ENCODE peak calls at places on chromosomes 11 and 22, in seven cellular contexts. K is fibroblast of lung, V is IMR-90, Y is neuronal stem cell, Q is HepG2, F is PC-3, B is H1. E is an unnamed sample.

GRCh38 chr22:38213319-38214247 is 11.8 kb downstream of the MAFF start:
- DNase-seq in K (no peak), B (no peak), Q (no peak), V (no peak), F (no peak), Y (no peak), E (no peak)

GRCh38 chr11:75330279-75330678 is 21.2 kb downstream of the ARRB1 start:
- DNase-seq in B (no peak), K (no peak), V (peak; percentile 65), F (no peak), Q (no peak), Y (no peak), E (no peak)

GRCh38 chr11:279966-280761 is 2.0 kb downstream of the NLRP6 start:
- DNase-seq in K (peak; percentile 36), V (peak; percentile 30), F (no peak), Q (no peak), Y (no peak), B (no peak), E (peak; percentile 64)

GRCh38 chr22:39873963-39874362 is 19.6 kb downstream of the ENTHD1 start:
- DNase-seq in B (no peak), Q (no peak), Y (no peak), K (peak; percentile 0), V (no peak), F (no peak), E (no peak)

GRCh38 chr11:57015679-57016078 is 27.0 kb downstream of the OR5AK2 start:
- DNase-seq in Y (no peak), Q (no peak), V (no peak), F (no peak), K (no peak), B (no peak), E (no peak)

GRCh38 chr11:45665933-45666647 is 668 bp upstream of the CHST1 start:
- DNase-seq in K (no peak), V (no peak), Y (no peak), B (no peak), Q (no peak), F (no peak), E (peak; percentile 34)

GRCh38 chr11:19460718-19461405 is 220.1 kb upstream of the E2F8 start:
- DNase-seq in V (peak; percentile 15), Y (no peak), K (no peak), B (no peak), F (no peak), Q (no peak), E (peak; percentile 62)

GRCh38 chr11:86582898-86583297 is 89.5 kb downstream of the ME3 start:
- DNase-seq in F (no peak), Y (no peak), B (no peak), Q (no peak), V (no peak), K (no peak), E (no peak)

GRCh38 chr11:61004037-61004641 is 32.7 kb downstream of the CD6 start:
- DNase-seq in V (peak; percentile 13), Y (no peak), K (peak; percentile 76), Q (no peak), B (no peak), F (no peak), E (no peak)

GRCh38 chr22:23197836-23198235 is 17.5 kb downstream of the BCR start:
- DNase-seq in Y (no peak), K (no peak), Q (no peak), V (no peak), F (no peak), B (no peak), E (no peak)

GRCh38 chr11:112374486-112375140 is 114.0 kb upstream of the PLET1 start:
- DNase-seq in B (no peak), V (no peak), Y (no peak), F (no peak), Q (no peak), K (no peak), E (no peak)

GRCh38 chr11:11171285-11171684 is 181.8 kb downstream of the CSNK2A3 start:
- DNase-seq in Q (no peak), B (no peak), V (peak; percentile 4), F (no peak), K (peak; percentile 43), Y (no peak), E (peak; percentile 16)

GRCh38 chr11:28596816-28597215 is 488.6 kb downstream of the METTL15 start:
- DNase-seq in K (no peak), F (no peak), B (no peak), Y (no peak), V (no peak), Q (no peak), E (no peak)

GRCh38 chr22:36701166-36701713 is 2.3 kb downstream of the CACNG2 start:
- DNase-seq in F (no peak), B (no peak), K (no peak), Q (no peak), Y (no peak), V (no peak), E (no peak)

GRCh38 chr22:30891781-30892180 is 76.8 kb downstream of the MORC2 start:
- DNase-seq in K (no peak), B (no peak), V (no peak), Q (no peak), Y (no peak), F (no peak), E (no peak)

GRCh38 chr22:45006101-45006872 is 3.5 kb downstream of the PHF21B start:
- DNase-seq in K (no peak), B (no peak), Q (no peak), V (no peak), F (no peak), Y (peak; percentile 26), E (peak; percentile 6)

GRCh38 chr11:999009-999408 is 37.5 kb downstream of the MUC6 start:
- DNase-seq in Y (no peak), V (no peak), Q (no peak), B (no peak), K (no peak), F (no peak), E (no peak)

GRCh38 chr11:110000045-110000502 is 93.1 kb upstream of the ZC3H12C start:
- DNase-seq in F (peak; percentile 93), V (peak; percentile 99), Q (no peak), Y (no peak), K (peak; percentile 98), B (no peak), E (peak; percentile 96)

GRCh38 chr11:75743711-75744563 is 24.6 kb upstream of the DGAT2 start:
- DNase-seq in Y (no peak), K (no peak), B (no peak), V (no peak), F (no peak), Q (no peak), E (no peak)

GRCh38 chr11:111851636-111852035 is 19.7 kb downstream of the ALG9 start:
- DNase-seq in F (peak; percentile 48), V (peak; percentile 35), K (no peak), Y (no peak), B (no peak), Q (peak; percentile 14), E (peak; percentile 54)

GRCh38 chr22:31345331-31346254 is 553 bp downstream of the PATZ1 start:
- DNase-seq in B (peak; percentile 53), F (peak; percentile 82), Q (peak; percentile 70), Y (peak; percentile 96), V (peak; percentile 83), K (peak; percentile 84), E (peak; percentile 93)

GRCh38 chr11:48307760-48308386 is 1.9 kb downstream of the OR4S1 start:
- DNase-seq in V (peak; percentile 48), Q (peak; percentile 53), F (peak; percentile 75), K (peak; percentile 9), Y (peak; percentile 1), B (no peak), E (peak; percentile 69)

GRCh38 chr22:37768273-37768672 is 39.5 kb upstream of the GCAT start:
- DNase-seq in K (no peak), F (no peak), Y (no peak), Q (no peak), V (no peak), B (no peak), E (no peak)

GRCh38 chr11:7968686-7969085 is 3.4 kb upstream of the NLRP10 start:
- DNase-seq in K (peak; percentile 66), F (no peak), V (peak; percentile 58), Y (no peak), B (no peak), Q (no peak), E (peak; percentile 48)

DNA sequence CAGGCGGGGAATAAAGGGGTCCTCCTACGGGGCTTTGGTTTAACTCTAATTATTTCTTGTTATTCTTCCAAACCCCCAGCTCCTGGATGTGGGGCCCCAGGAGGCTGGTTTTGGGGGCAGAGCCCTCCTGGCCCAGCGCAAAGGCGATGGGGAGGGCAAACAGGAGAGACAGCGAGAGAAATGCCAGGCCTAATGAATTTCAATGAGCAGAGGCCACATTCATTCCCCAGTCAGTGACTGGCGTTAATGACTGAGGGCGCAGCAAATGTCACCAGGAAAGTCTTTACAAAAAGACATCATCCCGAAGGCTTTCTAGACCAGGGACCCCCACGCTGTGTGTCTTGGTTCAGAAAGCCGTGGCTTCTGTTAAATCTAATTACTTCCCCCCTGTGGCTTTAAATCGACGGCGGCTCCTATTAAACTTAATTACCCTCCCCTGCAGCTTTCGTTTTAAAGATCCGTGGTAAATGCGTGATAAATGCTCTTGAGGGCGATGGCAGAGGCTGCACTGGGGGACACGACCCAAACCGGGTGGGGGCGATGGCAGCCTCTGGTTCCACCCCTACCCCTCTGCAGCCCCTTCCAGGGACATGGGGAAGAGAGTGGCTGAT is 1.5 kb upstream of the FGF19 start:
- DNase-seq in K (no peak), F (no peak), Q (no peak), V (no peak), B (no peak), Y (peak; percentile 59), E (no peak)
- H3K27me3 ChIP-seq in K (peaks cover 34% of the 10 kb centered on the region), F (no peaks in the 10 kb centered on the region), Q (no peaks in the 10 kb centered on the region), V (peaks cover 71% of the 10 kb centered on the region), B (no peaks in the 10 kb centered on the region), Y (peaks cover 67% of the 10 kb centered on the region), E (peaks cover 90% of the 10 kb centered on the region)

GRCh38 chr11:27452147-27452546 is 20.4 kb downstream of the LGR4 start:
- DNase-seq in F (no peak), K (no peak), Q (no peak), Y (no peak), V (no peak), B (no peak), E (no peak)
- H3K9ac ChIP-seq in F (no peak overlapping the region), K (no peak overlapping the region), Q (no peak overlapping the region), Y (no peak overlapping the region), V (no peak overlapping the region), B (no peak overlapping the region), E (peak overlapping the region; percentile 0)

DNA sequence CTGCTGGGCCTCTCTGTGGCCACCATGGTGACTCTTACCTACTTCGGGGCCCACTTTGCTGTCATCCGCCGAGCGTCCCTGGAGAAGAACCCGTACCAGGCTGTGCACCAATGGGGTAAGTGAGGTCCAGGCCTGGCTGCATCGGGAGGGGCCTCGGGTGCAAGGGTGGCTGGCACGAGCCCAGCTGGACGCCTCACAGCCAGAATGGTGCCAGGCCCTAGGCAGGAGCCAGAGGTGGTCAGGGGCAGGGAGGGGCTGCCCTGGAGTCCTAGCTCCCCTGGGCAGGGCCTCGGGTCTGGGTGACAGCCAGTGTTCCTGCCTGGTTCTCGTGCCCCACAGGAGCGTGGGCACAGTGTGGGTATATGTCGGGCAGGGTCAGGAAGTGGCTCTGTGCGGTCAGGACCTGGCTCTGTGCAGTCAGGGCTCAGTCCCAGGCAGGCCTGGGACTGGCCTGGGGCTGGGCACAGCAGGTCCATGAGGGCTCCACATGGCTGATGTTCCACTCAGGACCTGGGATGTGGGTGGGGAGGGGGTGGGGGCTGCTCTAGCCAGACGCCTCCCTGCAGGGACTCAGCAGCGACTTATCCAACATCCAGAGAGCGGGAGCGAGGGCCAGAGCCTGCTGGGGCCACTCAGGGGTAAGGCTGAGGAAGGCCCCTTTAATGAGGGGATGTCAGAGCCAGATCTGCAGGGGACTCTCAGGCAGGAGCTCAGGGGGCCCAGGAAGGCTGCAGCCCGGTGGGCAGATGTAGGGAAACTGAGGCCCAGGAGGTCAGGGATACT is 1.2 kb downstream of the TSPAN32 start:
- DNase-seq in Q (no peak), F (no peak), B (no peak), K (no peak), V (no peak), Y (no peak), E (no peak)
- H3K27me3 ChIP-seq in Q (peaks cover 2% of the 10 kb centered on the region), F (no peaks in the 10 kb centered on the region), B (no peaks in the 10 kb centered on the region), K (no peaks in the 10 kb centered on the region), V (peaks cover 12% of the 10 kb centered on the region), Y (no peaks in the 10 kb centered on the region), E (no peaks in the 10 kb centered on the region)

GRCh38 chr22:17472886-17473285 is 90.4 kb upstream of the SLC25A18 start:
- DNase-seq in V (no peak), F (no peak), B (no peak), Q (no peak), Y (peak; percentile 74), K (no peak), E (no peak)
- H3K9ac ChIP-seq in V (no peak overlapping the region), F (no peak overlapping the region), B (no peak overlapping the region), Q (no peak overlapping the region), Y (no peak overlapping the region), K (no peak overlapping the region), E (no peak overlapping the region)